ENCODE peak calls at places on chromosome 6, in five cellular contexts. One of them, this sample, is unnamed.
A peak's percentile ranks its signal among the peaks of the same experiment; 100 is the strongest.

GRCh38 chr6:157219201-157220200 is 103.8 kb downstream of the TMEM242 start:
- DNase-seq in adrenal gland: no peak
- DNase-seq in heart right ventricle: no peak
- DNase-seq in fibroblast of mammary gland: peak; percentile 54
- DNase-seq in cardiac muscle cell: no peak
- DNase-seq in this sample: no peak

GRCh38 chr6:116100419-116101297 is at the start of gene NT5DC1:
- DNase-seq in adrenal gland: peak; percentile 83
- DNase-seq in heart right ventricle: peak; percentile 88
- DNase-seq in fibroblast of mammary gland: peak; percentile 58
- DNase-seq in cardiac muscle cell: peak; percentile 92
- DNase-seq in this sample: peak; percentile 87

GRCh38 chr6:33668914-33669313 is 42.6 kb downstream of the UQCC2 start:
- DNase-seq in adrenal gland: no peak
- DNase-seq in heart right ventricle: no peak
- DNase-seq in fibroblast of mammary gland: no peak
- DNase-seq in cardiac muscle cell: no peak
- DNase-seq in this sample: no peak

GRCh38 chr6:140817176-140817575 is 1315.5 kb upstream of the GJE1 start:
- DNase-seq in adrenal gland: no peak
- DNase-seq in heart right ventricle: no peak
- DNase-seq in fibroblast of mammary gland: no peak
- DNase-seq in cardiac muscle cell: no peak
- DNase-seq in this sample: no peak

GRCh38 chr6:115945306-115945705 is 115.4 kb downstream of the FRK start:
- DNase-seq in adrenal gland: no peak
- DNase-seq in heart right ventricle: no peak
- DNase-seq in fibroblast of mammary gland: no peak
- DNase-seq in cardiac muscle cell: no peak
- DNase-seq in this sample: no peak

GRCh38 chr6:84461461-84461860 is 234.0 kb upstream of the CEP162 start:
- DNase-seq in adrenal gland: no peak
- DNase-seq in heart right ventricle: no peak
- DNase-seq in fibroblast of mammary gland: no peak
- DNase-seq in cardiac muscle cell: no peak
- DNase-seq in this sample: no peak

GRCh38 chr6:143540192-143540591 is 28.7 kb upstream of the FUCA2 start:
- DNase-seq in adrenal gland: no peak
- DNase-seq in heart right ventricle: no peak
- DNase-seq in fibroblast of mammary gland: no peak
- DNase-seq in cardiac muscle cell: no peak
- DNase-seq in this sample: no peak

GRCh38 chr6:44831002-44831610 is 443.6 kb downstream of the CDC5L start:
- DNase-seq in adrenal gland: no peak
- DNase-seq in heart right ventricle: no peak
- DNase-seq in fibroblast of mammary gland: no peak
- DNase-seq in cardiac muscle cell: peak; percentile 15
- DNase-seq in this sample: no peak

GRCh38 chr6:141492885-141493284 is 639.8 kb upstream of the GJE1 start:
- DNase-seq in adrenal gland: no peak
- DNase-seq in heart right ventricle: no peak
- DNase-seq in fibroblast of mammary gland: no peak
- DNase-seq in cardiac muscle cell: no peak
- DNase-seq in this sample: no peak

GRCh38 chr6:157763129-157763893 is 59.7 kb upstream of the SNX9 start:
- DNase-seq in adrenal gland: peak; percentile 95
- DNase-seq in heart right ventricle: peak; percentile 29
- DNase-seq in fibroblast of mammary gland: peak; percentile 66
- DNase-seq in cardiac muscle cell: no peak
- DNase-seq in this sample: peak; percentile 60

GRCh38 chr6:15989397-15989796 is 139.5 kb upstream of the MYLIP start:
- DNase-seq in adrenal gland: no peak
- DNase-seq in heart right ventricle: no peak
- DNase-seq in fibroblast of mammary gland: no peak
- DNase-seq in cardiac muscle cell: no peak
- DNase-seq in this sample: no peak

GRCh38 chr6:38612386-38612965 is 27.3 kb downstream of the BTBD9 start:
- DNase-seq in adrenal gland: no peak
- DNase-seq in heart right ventricle: no peak
- DNase-seq in fibroblast of mammary gland: peak; percentile 78
- DNase-seq in cardiac muscle cell: no peak
- DNase-seq in this sample: no peak

GRCh38 chr6:1526689-1527088 is 83.0 kb upstream of the FOXC1 start:
- DNase-seq in adrenal gland: no peak
- DNase-seq in heart right ventricle: no peak
- DNase-seq in fibroblast of mammary gland: no peak
- DNase-seq in cardiac muscle cell: no peak
- DNase-seq in this sample: no peak

GRCh38 chr6:30781697-30782424 is 37.5 kb upstream of the IER3 start:
- DNase-seq in adrenal gland: peak; percentile 99
- DNase-seq in heart right ventricle: peak; percentile 93
- DNase-seq in fibroblast of mammary gland: peak; percentile 98
- DNase-seq in cardiac muscle cell: peak; percentile 25
- DNase-seq in this sample: peak; percentile 97

GRCh38 chr6:109454483-109455160 is 950 bp downstream of the MICAL1 start:
- DNase-seq in adrenal gland: peak; percentile 61
- DNase-seq in heart right ventricle: no peak
- DNase-seq in fibroblast of mammary gland: no peak
- DNase-seq in cardiac muscle cell: no peak
- DNase-seq in this sample: peak; percentile 66

GRCh38 chr6:71349976-71350615 is 61.5 kb downstream of the OGFRL1 start:
- DNase-seq in adrenal gland: peak; percentile 32
- DNase-seq in heart right ventricle: no peak
- DNase-seq in fibroblast of mammary gland: peak; percentile 87
- DNase-seq in cardiac muscle cell: no peak
- DNase-seq in this sample: no peak

GRCh38 chr6:7674291-7674690 is 51.6 kb upstream of the BMP6 start:
- DNase-seq in adrenal gland: no peak
- DNase-seq in heart right ventricle: no peak
- DNase-seq in fibroblast of mammary gland: peak; percentile 9
- DNase-seq in cardiac muscle cell: no peak
- DNase-seq in this sample: no peak

GRCh38 chr6:157273756-157274088 is 49.6 kb downstream of the TMEM242 start:
- DNase-seq in adrenal gland: peak; percentile 47
- DNase-seq in heart right ventricle: peak; percentile 49
- DNase-seq in fibroblast of mammary gland: no peak
- DNase-seq in cardiac muscle cell: peak; percentile 39
- DNase-seq in this sample: no peak

GRCh38 chr6:15479761-15480160 is 183.1 kb downstream of the DTNBP1 start:
- DNase-seq in adrenal gland: peak; percentile 62
- DNase-seq in heart right ventricle: no peak
- DNase-seq in fibroblast of mammary gland: no peak
- DNase-seq in cardiac muscle cell: no peak
- DNase-seq in this sample: no peak

GRCh38 chr6:42120895-42121865 is 21.2 kb downstream of the C6orf132 start:
- DNase-seq in adrenal gland: no peak
- DNase-seq in heart right ventricle: no peak
- DNase-seq in fibroblast of mammary gland: no peak
- DNase-seq in cardiac muscle cell: no peak
- DNase-seq in this sample: no peak

GRCh38 chr6:40954446-40955180 is 84.4 kb downstream of the UNC5CL start:
- DNase-seq in adrenal gland: no peak
- DNase-seq in heart right ventricle: no peak
- DNase-seq in fibroblast of mammary gland: no peak
- DNase-seq in cardiac muscle cell: no peak
- DNase-seq in this sample: no peak

GRCh38 chr6:1335367-1336037 is 23.6 kb downstream of the FOXQ1 start:
- DNase-seq in adrenal gland: no peak
- DNase-seq in heart right ventricle: peak; percentile 20
- DNase-seq in fibroblast of mammary gland: peak; percentile 62
- DNase-seq in cardiac muscle cell: no peak
- DNase-seq in this sample: peak; percentile 58

GRCh38 chr6:137873273-137873762 is 6.3 kb downstream of the TNFAIP3 start:
- DNase-seq in adrenal gland: peak; percentile 74
- DNase-seq in heart right ventricle: no peak
- DNase-seq in fibroblast of mammary gland: peak; percentile 98
- DNase-seq in cardiac muscle cell: no peak
- DNase-seq in this sample: peak; percentile 66

GRCh38 chr6:44621846-44622245 is 234.3 kb downstream of the CDC5L start:
- DNase-seq in adrenal gland: no peak
- DNase-seq in heart right ventricle: no peak
- DNase-seq in fibroblast of mammary gland: no peak
- DNase-seq in cardiac muscle cell: no peak
- DNase-seq in this sample: no peak

GRCh38 chr6:163872335-163872734 is 457.8 kb downstream of the QKI start:
- DNase-seq in adrenal gland: no peak
- DNase-seq in heart right ventricle: no peak
- DNase-seq in fibroblast of mammary gland: peak; percentile 92
- DNase-seq in cardiac muscle cell: no peak
- DNase-seq in this sample: no peak

GRCh38 chr6:121984956-121985355 is 414.5 kb upstream of the HSF2 start:
- DNase-seq in adrenal gland: no peak
- DNase-seq in heart right ventricle: no peak
- DNase-seq in fibroblast of mammary gland: no peak
- DNase-seq in cardiac muscle cell: no peak
- DNase-seq in this sample: no peak

GRCh38 chr6:111979633-111980032 is 74.3 kb upstream of the CCN6 start:
- DNase-seq in adrenal gland: no peak
- DNase-seq in heart right ventricle: no peak
- DNase-seq in fibroblast of mammary gland: no peak
- DNase-seq in cardiac muscle cell: no peak
- DNase-seq in this sample: no peak

GRCh38 chr6:3405679-3406078 is 51.2 kb downstream of the SLC22A23 start:
- DNase-seq in adrenal gland: no peak
- DNase-seq in heart right ventricle: no peak
- DNase-seq in fibroblast of mammary gland: peak; percentile 88
- DNase-seq in cardiac muscle cell: no peak
- DNase-seq in this sample: no peak

GRCh38 chr6:119142637-119143036 is 64.2 kb upstream of the FAM184A start:
- DNase-seq in adrenal gland: no peak
- DNase-seq in heart right ventricle: no peak
- DNase-seq in fibroblast of mammary gland: no peak
- DNase-seq in cardiac muscle cell: no peak
- DNase-seq in this sample: no peak

GRCh38 chr6:6847591-6847990 is 259.1 kb downstream of the LY86 start:
- DNase-seq in adrenal gland: no peak
- DNase-seq in heart right ventricle: no peak
- DNase-seq in fibroblast of mammary gland: no peak
- DNase-seq in cardiac muscle cell: no peak
- DNase-seq in this sample: no peak

GRCh38 chr6:37126554-37126906 is 43.4 kb upstream of the PIM1 start:
- DNase-seq in adrenal gland: no peak
- DNase-seq in heart right ventricle: no peak
- DNase-seq in fibroblast of mammary gland: no peak
- DNase-seq in cardiac muscle cell: peak; percentile 76
- DNase-seq in this sample: no peak
- H3K4me3 ChIP-seq in adrenal gland: no peak overlapping the region
- H3K4me3 ChIP-seq in heart right ventricle: no peak overlapping the region
- H3K4me3 ChIP-seq in fibroblast of mammary gland: no peak overlapping the region
- H3K4me3 ChIP-seq in cardiac muscle cell: no peak overlapping the region
- H3K4me3 ChIP-seq in this sample: no peak overlapping the region

GRCh38 chr6:105588116-105588710 is 185.3 kb upstream of the PREP start:
- DNase-seq in adrenal gland: no peak
- DNase-seq in heart right ventricle: no peak
- DNase-seq in fibroblast of mammary gland: no peak
- DNase-seq in cardiac muscle cell: no peak
- DNase-seq in this sample: no peak
- H3K4me3 ChIP-seq in adrenal gland: no peak overlapping the region
- H3K4me3 ChIP-seq in heart right ventricle: no peak overlapping the region
- H3K4me3 ChIP-seq in fibroblast of mammary gland: no peak overlapping the region
- H3K4me3 ChIP-seq in cardiac muscle cell: no peak overlapping the region
- H3K4me3 ChIP-seq in this sample: no peak overlapping the region

DNA sequence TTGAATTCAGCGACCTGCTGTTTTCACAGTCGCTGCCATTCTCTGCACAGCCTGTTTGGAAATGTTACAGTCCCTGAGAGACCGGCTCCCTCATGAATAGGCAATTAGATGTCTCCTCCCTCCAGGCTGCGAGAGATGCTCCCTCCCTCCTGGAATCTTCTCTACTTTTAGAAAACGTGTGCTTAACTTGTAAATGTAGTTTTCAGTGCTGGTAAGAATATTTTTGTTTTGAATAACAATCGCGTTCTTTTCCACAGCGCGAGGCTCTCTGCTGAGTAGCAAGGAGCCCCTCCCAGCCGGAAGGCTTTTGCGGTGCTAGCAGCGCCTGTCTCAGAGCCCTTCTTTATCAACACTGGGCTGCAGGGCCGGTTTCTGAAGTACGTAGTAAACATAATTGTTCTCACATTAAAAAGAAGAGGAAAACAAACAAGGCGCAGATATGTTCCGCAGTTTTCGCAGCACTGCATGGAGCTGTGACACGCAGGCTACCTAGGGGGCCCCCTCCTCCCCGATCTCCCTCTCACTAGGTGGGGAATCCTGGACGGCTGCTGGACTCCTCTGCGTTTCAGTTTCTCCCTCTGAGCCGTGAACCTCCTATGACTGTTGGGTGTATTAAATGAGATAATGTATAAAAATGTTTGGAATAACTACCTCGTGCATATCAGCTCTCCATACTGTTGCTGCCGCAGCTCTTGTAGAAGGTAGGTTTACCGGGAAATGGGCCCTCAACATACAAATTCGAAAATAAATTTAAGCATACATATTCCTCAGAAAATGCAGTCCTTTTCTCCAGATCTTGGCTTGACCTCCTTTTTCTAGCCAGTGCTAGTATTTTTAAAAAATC is 79.0 kb upstream of the SPACA1 start:
- DNase-seq in adrenal gland: peak; percentile 23
- DNase-seq in heart right ventricle: no peak
- DNase-seq in fibroblast of mammary gland: no peak
- DNase-seq in cardiac muscle cell: peak; percentile 56
- DNase-seq in this sample: no peak
- H3K4me3 ChIP-seq in adrenal gland: peak overlapping the region; percentile 57
- H3K4me3 ChIP-seq in heart right ventricle: no peak overlapping the region
- H3K4me3 ChIP-seq in fibroblast of mammary gland: no peak overlapping the region
- H3K4me3 ChIP-seq in cardiac muscle cell: peak overlapping the region; percentile 32
- H3K4me3 ChIP-seq in this sample: peak overlapping the region; percentile 59

DNA sequence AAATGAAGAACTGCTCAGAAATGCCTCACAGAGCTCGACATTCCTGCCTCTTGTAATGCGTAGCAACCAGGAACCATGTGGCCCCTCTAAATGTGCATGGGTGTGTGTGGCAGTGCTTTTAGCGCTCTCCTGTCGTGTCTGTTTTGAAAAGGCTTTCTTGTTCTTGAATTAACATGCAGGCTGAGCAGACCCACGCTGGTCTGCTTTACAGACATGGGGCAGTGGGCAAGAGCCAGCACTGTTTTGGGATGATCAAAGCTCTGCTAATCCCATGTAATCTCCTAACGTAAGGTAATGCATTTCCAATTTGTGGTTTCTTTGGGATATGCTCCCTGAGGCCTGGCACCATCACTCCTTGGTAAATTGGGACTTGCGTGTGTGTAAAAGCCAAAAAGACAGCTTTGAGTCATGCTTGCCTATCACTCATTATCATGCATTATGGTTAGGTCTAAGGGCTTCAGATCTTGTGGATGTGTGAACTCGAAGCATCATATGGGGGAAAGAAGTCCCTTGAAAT is 11.8 kb downstream of the RIPOR2 start:
- DNase-seq in adrenal gland: no peak
- DNase-seq in heart right ventricle: no peak
- DNase-seq in fibroblast of mammary gland: no peak
- DNase-seq in cardiac muscle cell: no peak
- DNase-seq in this sample: no peak
- H3K4me3 ChIP-seq in adrenal gland: no peak overlapping the region
- H3K4me3 ChIP-seq in heart right ventricle: no peak overlapping the region
- H3K4me3 ChIP-seq in fibroblast of mammary gland: no peak overlapping the region
- H3K4me3 ChIP-seq in cardiac muscle cell: no peak overlapping the region
- H3K4me3 ChIP-seq in this sample: no peak overlapping the region

This sample was measured in psoas muscle.